ENCODE peak calls at places on chromosomes 12 and 14, in four cellular contexts. F, Y, K and N are unnamed samples.

GRCh38 chr14:23360496-23360895 is 4.5 kb downstream of the EFS start:
- DNase-seq in K (peak; percentile 57), F (no peak), Y (no peak), N (peak; percentile 78)

GRCh38 chr12:92431146-92431545 is 271.6 kb upstream of the PLEKHG7 start:
- DNase-seq in Y (no peak), K (no peak), F (no peak), N (peak; percentile 74)

GRCh38 chr12:13603951-13604350 is 377.5 kb downstream of the GRIN2B start:
- DNase-seq in Y (no peak), K (peak; percentile 7), F (no peak), N (peak; percentile 32)

GRCh38 chr12:112340235-112340634 is 42.0 kb downstream of the HECTD4 start:
- DNase-seq in Y (no peak), K (no peak), F (no peak), N (no peak)

GRCh38 chr12:47558625-47559345 is 147.0 kb downstream of the RPAP3 start:
- DNase-seq in K (no peak), F (peak; percentile 35), Y (no peak), N (no peak)

GRCh38 chr12:128365831-128366231 is 98.9 kb downstream of the TMEM132C start:
- DNase-seq in F (no peak), Y (peak; percentile 62), K (no peak), N (peak; percentile 85)

GRCh38 chr12:34396861-34397590 is 374.7 kb downstream of the ALG10 start:
- DNase-seq in F (no peak), Y (peak; percentile 22), K (no peak), N (peak; percentile 19)

GRCh38 chr12:132218519-132218860 is 74.2 kb downstream of the NOC4L start:
- DNase-seq in F (no peak), K (no peak), Y (no peak), N (no peak)

GRCh38 chr12:120361506-120362208 is 7.3 kb downstream of the MSI1 start:
- DNase-seq in Y (peak; percentile 68), K (no peak), F (peak; percentile 97), N (peak; percentile 99)

GRCh38 chr12:1666685-1667162 is 24.1 kb upstream of the ADIPOR2 start:
- DNase-seq in Y (no peak), F (no peak), K (no peak), N (no peak)

GRCh38 chr12:64082866-64083268 is 139.2 kb downstream of the KICS2 start:
- DNase-seq in K (peak; percentile 16), Y (no peak), F (no peak), N (no peak)

GRCh38 chr12:15863258-15863835 is 18.8 kb upstream of the STRAP start:
- DNase-seq in Y (no peak), F (no peak), K (no peak), N (peak; percentile 79)

GRCh38 chr14:64759555-64759938 is 55.3 kb downstream of the PLEKHG3 start:
- DNase-seq in F (no peak), K (no peak), Y (no peak), N (no peak)

GRCh38 chr12:124096869-124097434 is 123.9 kb downstream of the ZNF664 start:
- DNase-seq in K (no peak), F (no peak), Y (no peak), N (no peak)

GRCh38 chr14:95460647-95461478 is 55.6 kb downstream of the SYNE3 start:
- DNase-seq in F (peak; percentile 70), Y (no peak), K (peak; percentile 39), N (peak; percentile 83)

GRCh38 chr14:64410084-64410774 is 22.1 kb downstream of the MTHFD1 start:
- DNase-seq in F (no peak), Y (no peak), K (peak; percentile 72), N (peak; percentile 80)

GRCh38 chr12:106086696-106087095 is 52.1 kb downstream of the NUAK1 start:
- DNase-seq in Y (no peak), K (no peak), F (no peak), N (no peak)

GRCh38 chr12:24596768-24597388 is 352.0 kb downstream of the BCAT1 start:
- DNase-seq in Y (no peak), F (peak; percentile 77), K (peak; percentile 39), N (no peak)

GRCh38 chr12:99736760-99737159 is 89.2 kb downstream of the GARIN6 start:
- DNase-seq in Y (no peak), K (no peak), F (peak; percentile 1), N (no peak)

GRCh38 chr14:106657460-106657859 is 1131.1 kb downstream of the TMEM121 start:
- DNase-seq in Y (no peak), F (peak; percentile 33), K (no peak), N (no peak)

GRCh38 chr12:121451931-121452330 is 52.0 kb downstream of the RNF34 start:
- DNase-seq in K (no peak), Y (no peak), F (no peak), N (no peak)

GRCh38 chr12:3613641-3614180 is 122.7 kb downstream of the PRMT8 start:
- DNase-seq in Y (peak; percentile 69), K (no peak), F (no peak), N (no peak)

GRCh38 chr14:99946652-99947489 is 118.4 kb upstream of the EVL start:
- DNase-seq in F (peak; percentile 51), K (no peak), Y (no peak), N (peak; percentile 88)

GRCh38 chr12:110249105-110249504 is 31.9 kb upstream of the ATP2A2 start:
- DNase-seq in F (no peak), Y (peak; percentile 59), K (no peak), N (peak; percentile 43)

GRCh38 chr14:71713061-71713850 is 219.0 kb upstream of the RGS6 start:
- DNase-seq in K (no peak), Y (no peak), F (no peak), N (no peak)

GRCh38 chr12:55842681-55843429 is at the start of gene MMP19:
- DNase-seq in F (peak; percentile 73), K (peak; percentile 21), Y (no peak), N (peak; percentile 87)

GRCh38 chr12:29692237-29692636 is 91.5 kb downstream of the TMTC1 start:
- DNase-seq in F (no peak), Y (no peak), K (no peak), N (no peak)

GRCh38 chr14:95523051-95523817 is 6.8 kb upstream of the SYNE3 start:
- DNase-seq in Y (no peak), F (no peak), K (no peak), N (peak; percentile 67)

GRCh38 chr14:61380984-61381383 is 59.6 kb downstream of the PRKCH start:
- DNase-seq in Y (no peak), K (no peak), F (no peak), N (no peak)

GRCh38 chr12:94545937-94546771 is 86.5 kb upstream of the CEP83 start:
- DNase-seq in Y (no peak), K (peak; percentile 75), F (peak; percentile 40), N (peak; percentile 89)

GRCh38 chr14:94213021-94213420 is 38.9 kb downstream of the PPP4R4 start:
- DNase-seq in K (no peak), F (peak; percentile 71), Y (no peak), N (no peak)

GRCh38 chr12:27814411-27814810 is 34.4 kb upstream of the MANSC4 start:
- DNase-seq in F (no peak), Y (no peak), K (no peak), N (no peak)
- H3K4me3 ChIP-seq in F (no peak overlapping the region), Y (no peak overlapping the region), K (no peak overlapping the region), N (no peak overlapping the region)

DNA sequence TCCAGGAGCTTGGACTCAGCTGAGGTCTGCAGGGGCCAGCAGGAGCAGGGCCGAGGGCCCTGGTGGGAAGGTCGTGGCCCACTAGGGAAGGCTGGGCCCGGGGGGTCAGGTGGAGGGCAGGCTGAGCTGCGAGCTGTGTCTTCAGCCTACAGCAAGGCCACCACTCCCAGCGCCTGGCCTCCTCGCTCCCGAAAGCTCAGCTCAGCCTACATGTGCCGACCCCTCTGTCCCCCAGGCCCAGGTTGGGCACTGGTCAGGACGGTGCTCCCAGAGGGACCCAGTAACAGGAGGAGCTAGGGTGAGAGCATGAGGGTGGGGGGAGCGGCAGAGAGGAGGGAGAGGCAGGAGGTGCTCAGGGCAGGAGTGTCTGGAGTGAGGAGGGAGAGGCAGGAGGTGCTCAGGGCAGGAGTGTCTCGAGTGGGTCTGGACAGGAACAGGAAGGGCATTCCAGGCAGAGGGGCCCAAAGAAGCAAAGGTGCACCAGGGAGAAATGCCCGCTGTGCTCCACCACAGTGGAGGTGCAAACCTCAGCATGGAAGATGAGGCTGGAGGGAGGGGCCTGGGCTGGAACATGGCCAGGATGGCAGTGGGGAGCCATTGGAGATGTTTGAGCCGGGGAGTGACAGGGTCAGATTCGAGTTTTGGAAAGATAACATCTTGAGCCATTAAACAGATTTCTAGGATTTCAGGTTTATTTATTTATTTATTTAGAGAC is 29.1 kb upstream of the GPR132 start:
- DNase-seq in Y (no peak), K (no peak), F (no peak), N (no peak)
- H3K4me3 ChIP-seq in Y (peak overlapping the region; percentile 66), K (peak overlapping the region; percentile 92), F (peak overlapping the region; percentile 77), N (peak overlapping the region; percentile 77)

GRCh38 chr14:73465833-73466532 is 7.6 kb upstream of the NUMB start:
- DNase-seq in K (no peak), F (no peak), Y (no peak), N (no peak)
- H3K4me3 ChIP-seq in K (no peak overlapping the region), F (no peak overlapping the region), Y (no peak overlapping the region), N (peak overlapping the region; percentile 15)

GRCh38 chr12:11540615-11541014 is 108.9 kb upstream of the ETV6 start:
- DNase-seq in Y (no peak), K (no peak), F (no peak), N (no peak)

GRCh38 chr12:11542599-11542998 is 106.9 kb upstream of the ETV6 start:
- DNase-seq in F (no peak), Y (no peak), K (no peak), N (no peak)

GRCh38 chr12:11543513-11544168 is 105.8 kb upstream of the ETV6 start:
- DNase-seq in K (no peak), F (no peak), Y (no peak), N (no peak)

GRCh38 chr12:11540156-11540555 is 109.3 kb upstream of the ETV6 start:
- DNase-seq in F (no peak), Y (no peak), K (no peak), N (no peak)

GRCh38 chr12:11545438-11546330 is 103.8 kb upstream of the ETV6 start:
- DNase-seq in F (peak; percentile 72), Y (no peak), K (no peak), N (no peak)
- H3K4me3 ChIP-seq in F (no peak overlapping the region), Y (no peak overlapping the region), K (no peak overlapping the region), N (no peak overlapping the region)

GRCh38 chr12:20270557-20270956 is 97.8 kb upstream of the PDE3A start:
- DNase-seq in Y (no peak), F (no peak), K (no peak), N (no peak)

GRCh38 chr12:20272171-20272570 is 96.2 kb upstream of the PDE3A start:
- DNase-seq in F (no peak), K (no peak), Y (no peak), N (no peak)

GRCh38 chr12:20268121-20268732 is 100.1 kb upstream of the PDE3A start:
- DNase-seq in Y (no peak), K (peak; percentile 55), F (peak; percentile 82), N (no peak)

GRCh38 chr12:20268771-20269170 is 99.6 kb upstream of the PDE3A start:
- DNase-seq in F (no peak), Y (no peak), K (no peak), N (no peak)

GRCh38 chr12:20269352-20270067 is 98.8 kb upstream of the PDE3A start:
- DNase-seq in Y (no peak), F (no peak), K (peak; percentile 10), N (no peak)
- H3K4me3 ChIP-seq in Y (no peak overlapping the region), F (no peak overlapping the region), K (no peak overlapping the region), N (no peak overlapping the region)

DNA sequence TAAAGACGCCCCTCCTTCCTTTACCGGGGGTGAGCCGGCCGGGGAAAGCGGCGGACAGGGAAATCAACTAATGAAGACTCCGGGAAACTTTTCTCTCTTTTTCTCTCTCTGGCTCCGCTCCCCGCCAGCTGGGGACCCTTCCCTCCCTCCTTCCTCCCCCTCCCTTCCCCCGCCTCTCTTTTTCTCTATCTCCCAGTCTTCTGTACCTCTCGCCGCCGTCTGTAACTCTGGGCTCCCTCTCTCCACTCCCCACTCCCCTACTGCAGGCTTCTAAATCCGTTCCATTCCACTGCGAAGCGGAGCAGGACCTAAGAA is 6.9 kb upstream of the HOXC11 start:
- DNase-seq in K (no peak), Y (no peak), F (no peak), N (peak; percentile 83)
- H3K4me3 ChIP-seq in K (no peak overlapping the region), Y (peak overlapping the region; percentile 42), F (peak overlapping the region; percentile 44), N (no peak overlapping the region)